ENCODE peak calls at places on chromosome 7, in four cellular contexts. L is K562, T is GM12878, X is HepG2. S is an unnamed sample. For H4K20me1, the result is how much of the 10 kb centered on the place peaks cover.

GRCh38 chr7:63080831-63081230 is 917.8 kb upstream of the ZNF722 start:
- DNase-seq in L (no peak), T (no peak), X (no peak), S (no peak)

GRCh38 chr7:142557971-142558582 is 191.2 kb upstream of the PRSS1 start:
- DNase-seq in L (peak), T (no peak), X (peak), S (peak)

GRCh38 chr7:48246073-48246472 is 74.8 kb downstream of the ABCA13 start:
- DNase-seq in L (no peak), T (peak), X (no peak), S (no peak)

GRCh38 chr7:83413831-83414230 is 235.1 kb downstream of the SEMA3E start:
- DNase-seq in L (peak), T (no peak), X (no peak), S (no peak)

GRCh38 chr7:37039131-37039719 is 314.9 kb upstream of the AOAH start:
- DNase-seq in L (no peak), T (no peak), X (no peak), S (no peak)

GRCh38 chr7:24891173-24891787 is 88.7 kb downstream of the OSBPL3 start:
- DNase-seq in L (no peak), T (no peak), X (no peak), S (no peak)

GRCh38 chr7:129351320-129351719 is 82.9 kb upstream of the STRIP2 start:
- DNase-seq in L (no peak), T (no peak), X (no peak), S (no peak)

GRCh38 chr7:33039257-33039904 is 23.2 kb downstream of the NT5C3A start:
- DNase-seq in L (no peak), T (no peak), X (no peak), S (no peak)

GRCh38 chr7:129053938-129054437 is 923 bp downstream of the TNPO3 start:
- DNase-seq in L (no peak), T (no peak), X (no peak), S (no peak)

GRCh38 chr7:135335628-135336139 is 102.0 kb downstream of the STRA8 start:
- DNase-seq in L (peak), T (peak), X (peak), S (peak)

GRCh38 chr7:3641556-3641955 is 340.5 kb downstream of the SDK1 start:
- DNase-seq in L (no peak), T (no peak), X (no peak), S (no peak)

GRCh38 chr7:24842449-24843241 is 85.4 kb upstream of the GSDME start:
- DNase-seq in L (no peak), T (no peak), X (peak), S (no peak)

GRCh38 chr7:47622946-47623640 is 41.2 kb upstream of the TNS3 start:
- DNase-seq in L (no peak), T (no peak), X (peak), S (no peak)

GRCh38 chr7:25777969-25778767 is 373.8 kb upstream of the NFE2L3 start:
- DNase-seq in L (no peak), T (no peak), X (no peak), S (no peak)

GRCh38 chr7:78516450-78516849 is 717.9 kb downstream of the PHTF2 start:
- DNase-seq in L (no peak), T (no peak), X (no peak), S (no peak)

GRCh38 chr7:100966542-100967291 is 2.6 kb upstream of the MUC12 start:
- DNase-seq in L (no peak), T (no peak), X (no peak), S (peak)

GRCh38 chr7:127585044-127585953 is at the start of gene GCC1:
- DNase-seq in L (peak), T (peak), X (peak), S (peak)

GRCh38 chr7:47535704-47536628 is 45.9 kb downstream of the TNS3 start:
- DNase-seq in L (no peak), T (no peak), X (peak), S (peak)

GRCh38 chr7:22696672-22697071 is 30.3 kb upstream of the IL6 start:
- DNase-seq in L (peak), T (no peak), X (no peak), S (no peak)

GRCh38 chr7:117169907-117170306 is 153.0 kb downstream of the WNT2 start:
- DNase-seq in L (no peak), T (no peak), X (no peak), S (no peak)

GRCh38 chr7:100425347-100425746 is 3.2 kb downstream of the ZCWPW1 start:
- DNase-seq in L (no peak), T (no peak), X (no peak), S (no peak)

GRCh38 chr7:92837214-92837749 is 909 bp upstream of the CDK6 start:
- DNase-seq in L (peak), T (no peak), X (peak), S (no peak)

GRCh38 chr7:78437118-78437517 is 638.5 kb downstream of the PHTF2 start:
- DNase-seq in L (no peak), T (no peak), X (peak), S (no peak)

GRCh38 chr7:107660381-107661080 is at the start of gene SLC26A4:
- DNase-seq in L (no peak), T (no peak), X (no peak), S (peak)

GRCh38 chr7:4692055-4692454 is 10.0 kb downstream of the FOXK1 start:
- DNase-seq in L (no peak), T (no peak), X (no peak), S (no peak)

GRCh38 chr7:95776561-95777185 is 4.3 kb downstream of the DYNC1I1 start:
- DNase-seq in L (no peak), T (no peak), X (no peak), S (no peak)

GRCh38 chr7:95777266-95777665 is 4.9 kb downstream of the DYNC1I1 start:
- DNase-seq in L (no peak), T (no peak), X (no peak), S (no peak)

GRCh38 chr7:95772298-95772770 is at the start of gene DYNC1I1:
- DNase-seq in L (peak), T (no peak), X (peak), S (peak)

DNA sequence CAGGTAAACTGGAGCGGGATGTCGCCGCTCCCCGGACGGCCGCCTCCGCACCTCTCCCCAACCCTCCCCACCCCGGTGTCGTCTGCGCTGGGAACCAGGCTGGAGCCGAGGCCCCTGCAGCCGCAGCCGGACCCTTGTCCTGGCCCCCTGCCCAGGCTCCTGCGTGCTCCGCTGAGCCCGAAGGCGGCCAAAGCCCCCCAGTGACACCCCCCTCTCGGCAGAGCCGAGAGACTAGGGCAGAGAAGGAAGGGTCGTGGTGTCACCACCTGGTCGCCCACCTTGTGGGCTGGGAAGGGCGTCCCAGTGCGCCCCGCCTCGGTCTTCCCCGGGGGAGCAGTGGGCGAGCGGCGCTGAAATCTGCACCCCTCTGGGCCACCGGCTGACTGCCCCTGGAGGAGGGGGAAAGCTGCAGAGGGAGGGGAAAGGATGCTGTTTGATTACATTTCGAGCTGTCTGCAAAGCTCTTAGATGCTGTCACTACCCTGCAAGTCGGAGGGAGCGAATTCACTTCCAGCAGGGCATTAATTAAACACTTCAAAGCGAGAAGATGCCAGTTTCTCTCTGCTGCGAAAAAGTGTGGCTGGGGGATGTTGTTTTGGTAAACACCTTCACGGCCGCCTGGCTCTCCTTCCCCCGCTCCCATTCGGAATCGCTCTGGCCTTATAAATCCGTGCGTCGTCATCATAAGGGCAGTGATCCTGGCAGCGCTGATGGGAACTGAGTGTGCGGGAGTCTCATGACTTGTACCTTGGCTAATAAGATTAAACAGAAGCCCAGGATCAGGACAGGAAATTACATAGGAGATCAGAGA is 622 bp downstream of the DYNC1I1 start:
- DNase-seq in L (no peak), T (no peak), X (no peak), S (peak)
- H3K4me2 ChIP-seq in L (peak), T (peak), X (peak), S (peak)

DNA sequence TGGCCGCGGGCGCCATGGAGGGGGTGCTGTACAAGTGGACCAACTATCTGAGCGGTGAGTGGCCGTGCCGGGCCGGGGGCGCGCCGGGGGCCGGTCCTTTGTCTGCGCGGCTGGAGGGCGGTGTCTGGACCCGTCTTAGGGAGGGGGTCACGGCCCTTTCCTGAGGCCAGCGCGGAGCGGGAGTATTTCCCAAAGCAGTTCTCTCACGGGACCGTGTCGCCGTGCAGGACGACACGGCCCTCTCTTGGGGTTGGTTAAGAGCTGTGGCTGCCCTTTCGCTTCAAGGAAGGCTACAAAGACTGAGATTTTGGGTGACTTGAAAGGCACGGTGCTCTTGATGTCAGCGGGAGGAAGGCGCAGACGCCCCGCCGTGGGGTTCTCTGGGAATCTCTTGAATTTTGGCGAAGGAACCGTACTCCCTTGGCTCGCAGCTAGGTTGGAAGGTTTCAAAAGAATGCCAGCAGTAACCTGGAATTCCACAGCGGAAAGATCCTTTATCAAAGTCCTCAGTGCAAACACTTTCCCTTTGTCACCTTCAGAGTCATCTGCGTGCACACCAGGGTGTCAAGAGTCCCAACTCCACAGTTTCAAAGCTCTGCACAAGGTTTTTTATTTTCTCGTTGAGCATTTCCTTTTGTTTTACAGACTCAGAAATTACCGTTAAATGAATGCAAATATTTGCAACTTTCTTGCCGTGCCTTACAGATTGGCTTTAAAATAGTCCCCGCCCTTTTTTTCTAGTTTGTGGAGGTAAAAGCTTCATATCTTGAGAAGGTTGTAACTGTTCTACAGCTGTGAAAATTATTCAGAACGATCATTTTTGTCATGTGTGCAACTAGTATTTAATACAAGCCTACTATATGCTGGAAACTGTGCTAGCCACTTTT is 780 bp downstream of the PLEKHA8 start:
- DNase-seq in L (peak), T (no peak), X (peak), S (peak)
- H4K20me1 ChIP-seq in L (under half), T (under half), X (under half), S (under half)

DNA sequence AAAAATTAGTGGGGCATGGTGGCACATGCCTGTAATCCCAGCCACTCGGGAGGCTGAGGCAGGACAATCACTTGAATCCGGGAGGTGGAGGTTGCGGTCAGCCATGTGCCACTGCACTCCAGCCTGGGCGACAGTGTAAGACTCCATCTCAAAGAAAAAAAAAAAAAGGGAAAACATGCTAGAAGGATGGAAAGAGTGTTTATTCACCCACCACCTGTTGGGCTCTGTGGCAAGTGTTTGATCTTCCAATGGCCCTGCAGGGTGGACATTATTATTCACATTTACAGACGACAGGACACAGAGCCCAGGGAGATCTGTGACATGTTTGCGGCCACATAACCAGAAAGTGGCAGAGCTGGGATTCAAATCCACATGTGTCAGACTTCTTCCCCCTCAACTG is 33.2 kb upstream of the SMARCD3 start:
- DNase-seq in L (no peak), T (no peak), X (no peak), S (no peak)
- TF ChIP-seq JUNB in L (no peak), T (no peak), X (no peak), S (no peak)

GRCh38 chr7:157690833-157691382 is 354.1 kb downstream of the DNAJB6 start:
- DNase-seq in L (no peak), T (no peak), X (peak), S (peak)

GRCh38 chr7:157690058-157690832 is 353.4 kb downstream of the DNAJB6 start:
- DNase-seq in L (no peak), T (no peak), X (no peak), S (no peak)

GRCh38 chr7:157687845-157688244 is 351.0 kb downstream of the DNAJB6 start:
- DNase-seq in L (no peak), T (no peak), X (no peak), S (no peak)

GRCh38 chr7:157688439-157689268 is 351.9 kb downstream of the DNAJB6 start:
- DNase-seq in L (no peak), T (no peak), X (no peak), S (no peak)

DNA sequence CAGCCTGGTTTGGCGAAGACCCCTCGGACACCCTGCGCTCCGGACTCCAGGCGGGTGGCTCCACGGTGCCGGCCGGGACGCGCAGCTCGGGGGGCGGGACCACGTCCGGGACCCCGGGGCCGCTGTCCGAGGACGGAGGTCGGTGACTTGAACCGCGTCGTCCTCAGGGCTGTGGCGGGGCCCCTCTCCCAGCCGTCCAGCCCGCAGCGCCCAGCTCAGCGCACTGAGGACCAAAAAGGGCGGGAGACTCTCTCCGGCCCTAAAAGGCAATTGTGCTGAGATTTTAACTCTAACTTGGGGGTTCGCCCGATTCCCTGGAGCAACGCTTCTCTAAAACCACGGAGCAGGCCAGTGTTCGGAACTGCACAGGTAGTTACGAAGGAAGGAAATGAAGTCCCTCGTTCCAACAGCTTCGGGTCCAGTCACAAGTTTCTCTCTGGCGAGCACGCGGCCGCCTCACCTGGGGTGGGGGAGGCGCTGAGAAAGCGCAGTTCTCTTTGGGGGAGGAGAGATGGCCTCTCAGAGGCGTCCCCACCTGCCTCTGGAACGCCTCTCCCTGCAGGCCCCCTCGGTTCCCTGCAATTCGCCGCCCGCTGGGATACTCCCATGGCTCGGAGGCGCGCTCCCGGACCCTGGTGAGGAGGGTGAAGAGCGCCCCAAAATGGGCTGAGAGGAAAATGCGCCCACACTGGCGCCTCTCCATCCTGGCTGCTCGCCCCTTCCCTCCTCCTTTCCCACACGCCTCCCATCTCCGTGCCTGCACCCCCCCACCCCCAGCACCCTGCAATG is 352.7 kb downstream of the DNAJB6 start:
- DNase-seq in L (no peak), T (no peak), X (no peak), S (no peak)
- H3K4me2 ChIP-seq in L (no peak), T (no peak), X (no peak), S (peak)

GRCh38 chr7:157397751-157398691 is 61.2 kb downstream of the DNAJB6 start:
- DNase-seq in L (peak), T (no peak), X (peak), S (peak)

GRCh38 chr7:157399086-157399687 is 62.4 kb downstream of the DNAJB6 start:
- DNase-seq in L (no peak), T (no peak), X (no peak), S (no peak)

GRCh38 chr7:157394246-157395191 is 57.7 kb downstream of the DNAJB6 start:
- DNase-seq in L (no peak), T (no peak), X (no peak), S (no peak)

GRCh38 chr7:157397036-157397720 is 60.4 kb downstream of the DNAJB6 start:
- DNase-seq in L (no peak), T (no peak), X (no peak), S (no peak)

GRCh38 chr7:157396316-157397035 is 59.7 kb downstream of the DNAJB6 start:
- DNase-seq in L (no peak), T (no peak), X (no peak), S (no peak)
- H4K20me1 ChIP-seq in L (under half), T (under half), X (under half), S (half or more)

DNA sequence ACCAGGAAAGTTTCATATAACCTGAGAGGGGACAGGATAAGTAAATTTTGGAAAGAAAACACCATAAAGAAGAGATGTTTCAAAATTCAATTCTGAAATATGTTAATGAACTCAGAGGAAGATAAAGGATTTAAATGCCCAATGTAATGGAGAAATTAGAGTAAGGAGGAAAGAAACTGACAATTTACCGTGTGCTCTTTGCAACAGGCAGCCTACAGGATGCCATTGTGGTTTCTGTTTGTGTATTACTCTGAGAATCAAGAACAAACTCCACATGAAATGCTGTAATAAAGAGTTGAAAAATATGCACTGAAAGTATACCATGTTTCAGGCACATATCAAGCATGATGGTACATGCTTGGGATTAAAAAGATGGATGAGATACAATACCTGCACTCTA is 44.8 kb upstream of the GLCCI1 start:
- DNase-seq in L (no peak), T (no peak), X (no peak), S (no peak)
- TF ChIP-seq JUNB in L (no peak), T (no peak), X (no peak), S (no peak)

DNA sequence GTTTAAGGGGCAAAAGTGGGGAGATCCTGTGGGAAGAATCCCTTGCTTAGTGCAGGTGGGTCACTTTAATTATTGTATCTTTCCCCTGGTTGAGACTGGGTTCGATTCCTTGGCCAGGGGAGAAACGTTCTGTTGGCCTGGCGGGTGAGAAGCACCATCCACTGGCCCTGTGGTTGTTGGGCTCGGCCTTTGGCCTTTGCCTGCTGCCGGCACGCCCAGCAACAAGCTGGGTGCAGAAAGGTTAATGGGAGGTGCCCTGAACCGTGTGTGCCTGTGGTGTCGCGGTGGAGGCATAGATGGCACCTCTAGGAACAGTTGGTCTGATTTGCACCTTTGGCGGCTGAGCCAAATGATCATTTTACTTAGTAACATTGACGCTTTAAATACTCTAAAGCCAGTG is 363.6 kb upstream of the CNTNAP2 start:
- DNase-seq in L (no peak), T (no peak), X (no peak), S (no peak)
- H3K4me2 ChIP-seq in L (no peak), T (no peak), X (no peak), S (no peak)

S was measured in GM23338.